ENCODE peak calls at places on chromosomes 6 and 20, in four cellular contexts. Y is upper lobe of left lung, Q is neural progenitor cell, U is mucosa of descending colon. V is an unnamed sample.

GRCh38 chr20:49482621-49483017 is at the start of gene KCNB1:
- DNase-seq in Y (peak; percentile 22), Q (peak; percentile 96), U (peak; percentile 52), V (peak; percentile 41)

GRCh38 chr20:2907519-2907918 is 34.2 kb downstream of the PTPRA start:
- DNase-seq in Y (no peak), Q (no peak), U (no peak), V (no peak)

GRCh38 chr6:12354499-12354898 is 64.3 kb downstream of the EDN1 start:
- DNase-seq in Y (peak; percentile 72), Q (peak; percentile 66), U (no peak), V (peak; percentile 98)

GRCh38 chr6:81689580-81689979 is 62.9 kb downstream of the TENT5A start:
- DNase-seq in Y (no peak), Q (no peak), U (no peak), V (no peak)

GRCh38 chr6:80143312-80143960 is 37.0 kb downstream of the BCKDHB start:
- DNase-seq in Y (peak; percentile 71), Q (no peak), U (no peak), V (peak; percentile 94)

GRCh38 chr20:24109008-24109407 is 120.4 kb upstream of the GGTLC1 start:
- DNase-seq in Y (no peak), Q (no peak), U (no peak), V (no peak)

GRCh38 chr20:33914871-33915270 is 78.8 kb upstream of the RALY start:
- DNase-seq in Y (no peak), Q (no peak), U (no peak), V (peak; percentile 92)

GRCh38 chr20:20253039-20253743 is 114.7 kb upstream of the INSM1 start:
- DNase-seq in Y (no peak), Q (no peak), U (no peak), V (no peak)

GRCh38 chr20:49186535-49187329 is 1.4 kb downstream of the STAU1 start:
- DNase-seq in Y (peak; percentile 76), Q (peak; percentile 49), U (peak; percentile 58), V (peak; percentile 63)

GRCh38 chr6:6586671-6587526 is 1.6 kb upstream of the LY86 start:
- DNase-seq in Y (no peak), Q (no peak), U (no peak), V (no peak)

GRCh38 chr20:18943542-18943941 is 130.0 kb downstream of the SCP2D1 start:
- DNase-seq in Y (no peak), Q (no peak), U (no peak), V (no peak)

GRCh38 chr6:5302995-5303622 is 41.8 kb downstream of the FARS2 start:
- DNase-seq in Y (peak; percentile 69), Q (peak; percentile 53), U (peak; percentile 51), V (peak; percentile 27)
- TF ChIP-seq CTCF in Y (peak; percentile 40), Q (peak; percentile 55), U (peak; percentile 54), V (peak; percentile 44)

GRCh38 chr20:47257256-47257655 is 99.2 kb downstream of the ZMYND8 start:
- DNase-seq in Y (no peak), Q (no peak), U (no peak), V (no peak)

GRCh38 chr20:47257771-47258170 is 98.7 kb downstream of the ZMYND8 start:
- DNase-seq in Y (no peak), Q (no peak), U (no peak), V (no peak)

GRCh38 chr20:47256665-47257236 is 99.7 kb downstream of the ZMYND8 start:
- DNase-seq in Y (no peak), Q (no peak), U (no peak), V (peak; percentile 62)

GRCh38 chr20:47262008-47262364 is 94.5 kb downstream of the ZMYND8 start:
- DNase-seq in Y (no peak), Q (no peak), U (no peak), V (no peak)

DNA sequence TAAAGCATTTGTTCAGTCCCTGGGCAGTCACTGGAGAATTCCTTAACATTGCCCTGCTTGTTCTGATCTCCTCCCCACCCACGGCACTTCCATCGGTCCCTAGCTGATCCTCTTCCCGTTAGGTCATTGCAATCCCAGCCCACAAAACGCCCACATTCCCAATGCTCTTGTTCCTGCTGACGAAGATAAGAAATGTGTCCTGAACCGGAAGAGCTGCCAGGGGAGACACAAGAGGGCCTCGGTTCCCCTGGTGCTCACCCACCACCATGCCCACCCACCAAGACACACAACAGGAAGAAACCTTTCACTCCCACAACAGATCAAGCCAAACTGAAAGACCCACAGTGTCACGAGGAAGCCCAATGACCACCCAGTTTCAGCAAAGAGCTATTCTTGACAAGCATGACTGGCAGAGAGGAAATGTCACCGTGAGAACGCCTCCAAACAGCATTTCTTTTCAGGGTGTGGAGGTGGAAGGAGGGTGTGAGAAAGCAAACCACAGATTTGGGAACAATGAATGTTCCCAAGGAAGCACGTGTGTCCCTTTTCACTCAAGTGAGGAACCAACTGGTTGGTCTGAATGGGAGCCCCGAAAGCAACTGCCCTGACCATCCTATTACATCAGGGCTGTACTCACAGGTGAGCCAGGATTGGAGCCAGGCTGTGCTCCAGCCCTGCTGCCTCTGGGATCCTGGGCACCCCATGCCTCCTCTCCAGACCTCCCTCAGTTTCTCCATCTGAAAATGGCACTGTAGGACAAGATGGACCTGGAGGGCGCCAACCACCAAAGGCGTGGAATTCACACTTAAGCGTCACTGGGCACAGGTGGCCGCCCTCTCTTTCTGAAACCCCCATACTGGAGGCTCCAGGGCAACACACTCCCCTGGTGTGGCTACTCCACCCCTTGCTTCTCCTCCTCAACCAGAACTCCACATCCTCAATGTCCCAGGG is 97.5 kb downstream of the ZMYND8 start:
- DNase-seq in Y (peak; percentile 28), Q (no peak), U (no peak), V (peak; percentile 67)
- H3K4me3 ChIP-seq in Y (no peak overlapping the region), Q (no peak overlapping the region), U (no peak overlapping the region), V (no peak overlapping the region)

DNA sequence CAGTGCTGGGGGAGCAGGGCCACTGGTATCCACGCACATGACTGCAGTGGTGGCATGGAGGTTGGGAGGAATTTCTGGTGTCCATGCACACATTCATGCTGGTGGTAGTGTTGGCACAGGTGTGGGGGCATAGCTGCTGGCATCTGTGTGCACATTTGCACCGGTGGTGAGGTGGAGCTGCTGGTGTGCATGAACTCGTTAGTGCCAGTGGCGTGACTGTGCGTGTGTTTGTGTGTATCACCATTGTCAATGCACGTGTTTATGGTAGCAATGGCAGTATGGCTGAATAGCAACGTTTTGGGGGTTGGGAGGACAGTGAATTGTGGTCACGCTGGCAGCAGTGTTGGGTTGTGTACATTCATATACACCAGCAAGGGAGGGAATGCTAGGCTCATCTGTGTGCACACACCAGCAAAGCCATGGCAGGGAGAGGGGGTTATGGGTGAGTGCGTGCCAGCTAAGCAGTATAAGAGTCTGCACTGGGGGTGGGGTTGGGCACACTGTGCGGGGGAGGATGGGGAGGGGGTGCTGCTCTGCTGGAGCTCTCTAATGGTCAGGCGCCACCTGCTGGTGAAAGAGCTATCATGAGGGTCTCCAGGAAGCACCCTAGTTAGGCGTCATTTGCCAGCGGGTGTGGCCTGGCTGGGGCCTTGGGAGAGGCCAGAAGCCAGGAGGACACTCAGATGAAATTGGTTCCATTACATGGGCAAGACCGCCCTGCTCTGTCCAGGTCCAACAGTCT is 626.1 kb upstream of the ID4 start:
- DNase-seq in Y (no peak), Q (peak; percentile 67), U (no peak), V (no peak)
- TF ChIP-seq CTCF in Y (no peak), Q (peak; percentile 61), U (no peak), V (no peak)

DNA sequence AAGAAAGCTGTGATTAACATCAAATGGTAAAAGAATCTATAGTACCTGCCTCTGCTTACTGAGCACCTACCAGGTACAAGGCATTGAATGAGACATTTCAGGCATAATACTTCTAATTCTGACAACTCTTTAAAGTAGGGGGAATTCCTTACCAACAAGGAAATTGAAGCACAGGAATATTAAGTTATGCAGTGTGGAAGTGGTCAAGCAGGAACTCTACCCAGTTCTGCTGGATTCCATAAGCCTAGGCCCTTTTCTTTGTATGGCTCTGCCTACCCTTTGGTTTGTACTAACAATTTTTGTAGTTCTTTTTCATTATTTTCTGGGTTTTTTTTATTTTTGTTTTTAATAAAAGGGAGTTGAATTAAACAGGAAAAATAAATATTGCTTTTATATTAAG is 114.5 kb downstream of the MAP3K5 start:
- DNase-seq in Y (peak; percentile 55), Q (no peak), U (no peak), V (no peak)
- H3K4me3 ChIP-seq in Y (no peak overlapping the region), Q (no peak overlapping the region), U (no peak overlapping the region), V (no peak overlapping the region)

GRCh38 chr6:131061041-131061770 is 1.8 kb downstream of the EPB41L2 start:
- DNase-seq in Y (no peak), Q (peak; percentile 44), U (no peak), V (peak; percentile 59)

GRCh38 chr6:131058236-131058635 is 4.8 kb downstream of the EPB41L2 start:
- DNase-seq in Y (no peak), Q (no peak), U (no peak), V (peak; percentile 40)

GRCh38 chr6:131060311-131060710 is 2.7 kb downstream of the EPB41L2 start:
- DNase-seq in Y (no peak), Q (no peak), U (no peak), V (no peak)

GRCh38 chr6:131061771-131062160 is 1.3 kb downstream of the EPB41L2 start:
- DNase-seq in Y (no peak), Q (no peak), U (no peak), V (peak; percentile 39)

GRCh38 chr6:131059486-131059885 is 3.6 kb downstream of the EPB41L2 start:
- DNase-seq in Y (no peak), Q (no peak), U (no peak), V (peak; percentile 77)
- TF ChIP-seq CTCF in Y (no peak), Q (no peak), U (no peak), V (no peak)

GRCh38 chr6:138248011-138248410 is 29.7 kb upstream of the PBOV1 start:
- DNase-seq in Y (no peak), Q (no peak), U (no peak), V (no peak)

GRCh38 chr6:138253731-138254130 is 35.4 kb upstream of the PBOV1 start:
- DNase-seq in Y (no peak), Q (no peak), U (no peak), V (no peak)

GRCh38 chr6:138248878-138249277 is 30.6 kb upstream of the PBOV1 start:
- DNase-seq in Y (no peak), Q (no peak), U (no peak), V (no peak)

GRCh38 chr6:138250053-138250452 is 31.8 kb upstream of the PBOV1 start:
- DNase-seq in Y (no peak), Q (no peak), U (no peak), V (no peak)

GRCh38 chr6:138250513-138251247 is 32.4 kb upstream of the PBOV1 start:
- DNase-seq in Y (peak; percentile 82), Q (no peak), U (no peak), V (peak; percentile 94)
- H3K4me3 ChIP-seq in Y (no peak overlapping the region), Q (no peak overlapping the region), U (no peak overlapping the region), V (peak overlapping the region; percentile 2)

DNA sequence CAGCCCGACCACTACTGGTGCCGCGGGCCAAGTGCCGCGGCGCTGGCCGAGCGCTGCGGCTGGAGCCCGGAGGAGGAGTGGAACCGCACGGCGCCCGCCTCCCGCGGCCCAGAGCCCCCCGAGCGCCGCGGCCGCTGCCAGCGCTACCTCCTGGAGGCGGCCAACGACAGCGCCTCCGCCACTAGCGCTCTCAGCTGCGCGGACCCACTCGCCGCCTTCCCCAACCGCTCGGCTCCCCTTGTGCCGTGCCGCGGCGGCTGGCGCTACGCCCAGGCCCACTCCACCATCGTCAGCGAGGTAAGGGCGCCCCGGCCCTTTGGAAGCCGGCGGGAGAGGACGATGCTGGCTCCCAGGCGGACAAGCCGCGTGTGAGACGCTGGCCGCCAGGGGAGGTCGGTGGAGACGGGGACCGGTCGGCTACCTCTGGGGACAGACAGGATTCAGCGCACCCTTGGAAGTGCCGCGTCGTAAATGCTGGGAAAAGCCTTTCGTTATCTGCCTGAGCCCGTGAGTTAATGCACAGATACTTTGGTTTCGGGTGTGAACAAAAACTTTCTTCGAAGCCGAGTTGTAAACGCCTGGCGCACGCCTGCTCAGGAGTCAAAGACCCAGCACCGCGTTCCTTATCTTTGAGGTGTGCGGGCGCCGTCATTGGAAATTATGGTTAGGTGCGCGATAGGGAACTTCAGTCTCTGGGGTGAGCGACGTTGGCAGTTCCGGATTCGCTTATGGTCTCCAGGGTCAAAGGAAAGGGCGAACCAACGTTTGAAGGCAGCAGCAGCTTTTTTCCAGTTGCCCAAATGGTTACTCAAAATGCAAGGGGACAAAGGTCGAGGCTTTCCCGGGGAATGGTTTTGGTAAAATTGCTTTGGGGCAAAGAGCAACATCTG is 619 bp downstream of the SLC22A3 start:
- DNase-seq in Y (no peak), Q (peak; percentile 65), U (no peak), V (peak; percentile 36)
- TF ChIP-seq CTCF in Y (no peak), Q (peak; percentile 36), U (no peak), V (no peak)